ENCODE peak calls at places on chromosomes 5 and 9, in four cellular contexts. L is NCI-H1105, X is NCI-H1694 treated with DMSO at 0.1 percent for 48 hours, E is NCI-H2081. J is an unnamed sample.

GRCh38 chr5:123483446-123484077 is 28.4 kb upstream of the CSNK1G3 start:
- DNase-seq in E (no peak), L (no peak), X (no peak), J (no peak)

GRCh38 chr5:133399247-133399891 is 213.0 kb downstream of the FSTL4 start:
- DNase-seq in X (no peak), L (no peak), E (no peak), J (no peak)

GRCh38 chr9:90940280-90940679 is 138.7 kb downstream of the SYK start:
- DNase-seq in E (no peak), X (no peak), L (no peak), J (no peak)

GRCh38 chr9:95085036-95085770 is 232.3 kb downstream of the FANCC start:
- DNase-seq in L (no peak), E (no peak), X (no peak), J (no peak)

GRCh38 chr9:27714388-27714787 is 141.1 kb upstream of the C9orf72 start:
- DNase-seq in X (peak; percentile 86), L (no peak), E (no peak), J (no peak)

GRCh38 chr5:1133108-1133507 is 21.2 kb upstream of the SLC12A7 start:
- DNase-seq in E (no peak), X (no peak), L (no peak), J (no peak)

GRCh38 chr5:172875372-172876279 is 41.6 kb downstream of the ERGIC1 start:
- DNase-seq in X (peak; percentile 69), L (no peak), E (no peak), J (no peak)

GRCh38 chr9:18606831-18607230 is 132.9 kb downstream of the ADAMTSL1 start:
- DNase-seq in X (no peak), L (peak; percentile 36), E (peak; percentile 72), J (no peak)

GRCh38 chr9:78004478-78005229 is 27.0 kb downstream of the GNAQ start:
- DNase-seq in L (no peak), X (no peak), E (no peak), J (no peak)

GRCh38 chr9:132409828-132410528 is at the start of gene CFAP77:
- DNase-seq in X (no peak), L (peak; percentile 44), E (peak; percentile 49), J (peak; percentile 66)

GRCh38 chr5:135559342-135559741 is 19.4 kb downstream of the CXCL14 start:
- DNase-seq in X (no peak), L (no peak), E (no peak), J (no peak)

GRCh38 chr9:122346478-122347347 is 24.1 kb upstream of the PTGS1 start:
- DNase-seq in X (no peak), L (no peak), E (no peak), J (no peak)

GRCh38 chr5:168765220-168766037 is 186.3 kb upstream of the PANK3 start:
- DNase-seq in L (peak; percentile 9), E (no peak), X (no peak), J (no peak)

GRCh38 chr5:147688965-147689364 is 93.6 kb downstream of the JAKMIP2 start:
- DNase-seq in E (peak; percentile 50), L (no peak), X (no peak), J (no peak)

GRCh38 chr9:89839952-89840351 is 235.1 kb downstream of the GADD45G start:
- DNase-seq in E (no peak), L (no peak), X (no peak), J (no peak)

GRCh38 chr5:127758884-127759283 is 55.7 kb downstream of the CCDC192 start:
- DNase-seq in X (no peak), L (no peak), E (no peak), J (no peak)

GRCh38 chr9:130847306-130848217 is 12.5 kb downstream of the ABL1 start:
- DNase-seq in L (no peak), E (no peak), X (no peak), J (no peak)

J was measured in GM13977.